ENCODE peak calls at places on chromosome 1, in six cellular contexts. One of them, this sample, is unnamed. For H3K36me3, the result is how much of the 10 kb centered on the place peaks cover.

GRCh38 chr1:24702511-24703293 is 42.5 kb upstream of the CLIC4 start:
- DNase-seq in ovary: no peak
- DNase-seq in heart left ventricle: peak
- DNase-seq in IMR-90: peak
- DNase-seq in CD4-positive, CD25-positive, alpha-beta regulatory T cell: no peak
- DNase-seq in left ventricle myocardium inferior: no peak
- DNase-seq in this sample: no peak

GRCh38 chr1:61192666-61193325 is 110.4 kb downstream of the NFIA start:
- DNase-seq in left ventricle myocardium inferior: no peak
- DNase-seq in heart left ventricle: no peak
- DNase-seq in ovary: no peak
- DNase-seq in IMR-90: no peak
- DNase-seq in CD4-positive, CD25-positive, alpha-beta regulatory T cell: no peak
- DNase-seq in this sample: no peak

GRCh38 chr1:175504875-175505555 is 238.4 kb downstream of the TNR start:
- DNase-seq in CD4-positive, CD25-positive, alpha-beta regulatory T cell: no peak
- DNase-seq in ovary: no peak
- DNase-seq in left ventricle myocardium inferior: no peak
- DNase-seq in IMR-90: no peak
- DNase-seq in heart left ventricle: no peak
- DNase-seq in this sample: no peak

GRCh38 chr1:230189276-230190183 is 122.5 kb downstream of the GALNT2 start:
- DNase-seq in IMR-90: no peak
- DNase-seq in left ventricle myocardium inferior: no peak
- DNase-seq in CD4-positive, CD25-positive, alpha-beta regulatory T cell: no peak
- DNase-seq in heart left ventricle: no peak
- DNase-seq in ovary: no peak
- DNase-seq in this sample: no peak

GRCh38 chr1:244865028-244865371 is 657 bp upstream of the HNRNPU start:
- DNase-seq in heart left ventricle: no peak
- DNase-seq in IMR-90: no peak
- DNase-seq in ovary: peak
- DNase-seq in CD4-positive, CD25-positive, alpha-beta regulatory T cell: no peak
- DNase-seq in left ventricle myocardium inferior: peak
- DNase-seq in this sample: no peak

GRCh38 chr1:12541274-12542137 is 76.5 kb downstream of the DHRS3 start:
- DNase-seq in CD4-positive, CD25-positive, alpha-beta regulatory T cell: no peak
- DNase-seq in heart left ventricle: no peak
- DNase-seq in left ventricle myocardium inferior: peak
- DNase-seq in IMR-90: peak
- DNase-seq in ovary: peak
- DNase-seq in this sample: no peak

GRCh38 chr1:211482306-211482705 is 9.7 kb downstream of the RD3 start:
- DNase-seq in heart left ventricle: no peak
- DNase-seq in CD4-positive, CD25-positive, alpha-beta regulatory T cell: no peak
- DNase-seq in ovary: no peak
- DNase-seq in left ventricle myocardium inferior: no peak
- DNase-seq in IMR-90: no peak
- DNase-seq in this sample: no peak

GRCh38 chr1:156851779-156852413 is 7.0 kb downstream of the INSRR start:
- DNase-seq in heart left ventricle: peak
- DNase-seq in IMR-90: no peak
- DNase-seq in CD4-positive, CD25-positive, alpha-beta regulatory T cell: no peak
- DNase-seq in ovary: no peak
- DNase-seq in left ventricle myocardium inferior: peak
- DNase-seq in this sample: no peak

GRCh38 chr1:7284839-7285435 is 486.2 kb upstream of the VAMP3 start:
- DNase-seq in IMR-90: peak
- DNase-seq in left ventricle myocardium inferior: no peak
- DNase-seq in heart left ventricle: no peak
- DNase-seq in ovary: no peak
- DNase-seq in CD4-positive, CD25-positive, alpha-beta regulatory T cell: no peak
- DNase-seq in this sample: no peak

GRCh38 chr1:15960808-15961207 is 15.1 kb downstream of the ZBTB17 start:
- DNase-seq in IMR-90: no peak
- DNase-seq in ovary: no peak
- DNase-seq in CD4-positive, CD25-positive, alpha-beta regulatory T cell: no peak
- DNase-seq in left ventricle myocardium inferior: no peak
- DNase-seq in heart left ventricle: no peak
- DNase-seq in this sample: no peak

GRCh38 chr1:15958788-15959187 is 17.1 kb downstream of the ZBTB17 start:
- DNase-seq in IMR-90: peak
- DNase-seq in ovary: no peak
- DNase-seq in left ventricle myocardium inferior: no peak
- DNase-seq in heart left ventricle: no peak
- DNase-seq in CD4-positive, CD25-positive, alpha-beta regulatory T cell: no peak
- DNase-seq in this sample: no peak

GRCh38 chr1:15961492-15961891 is 14.4 kb downstream of the ZBTB17 start:
- DNase-seq in heart left ventricle: no peak
- DNase-seq in IMR-90: no peak
- DNase-seq in CD4-positive, CD25-positive, alpha-beta regulatory T cell: no peak
- DNase-seq in left ventricle myocardium inferior: no peak
- DNase-seq in ovary: no peak
- DNase-seq in this sample: no peak

GRCh38 chr1:15959424-15959823 is 16.5 kb downstream of the ZBTB17 start:
- DNase-seq in ovary: no peak
- DNase-seq in left ventricle myocardium inferior: no peak
- DNase-seq in IMR-90: no peak
- DNase-seq in CD4-positive, CD25-positive, alpha-beta regulatory T cell: no peak
- DNase-seq in heart left ventricle: no peak
- DNase-seq in this sample: no peak

DNA sequence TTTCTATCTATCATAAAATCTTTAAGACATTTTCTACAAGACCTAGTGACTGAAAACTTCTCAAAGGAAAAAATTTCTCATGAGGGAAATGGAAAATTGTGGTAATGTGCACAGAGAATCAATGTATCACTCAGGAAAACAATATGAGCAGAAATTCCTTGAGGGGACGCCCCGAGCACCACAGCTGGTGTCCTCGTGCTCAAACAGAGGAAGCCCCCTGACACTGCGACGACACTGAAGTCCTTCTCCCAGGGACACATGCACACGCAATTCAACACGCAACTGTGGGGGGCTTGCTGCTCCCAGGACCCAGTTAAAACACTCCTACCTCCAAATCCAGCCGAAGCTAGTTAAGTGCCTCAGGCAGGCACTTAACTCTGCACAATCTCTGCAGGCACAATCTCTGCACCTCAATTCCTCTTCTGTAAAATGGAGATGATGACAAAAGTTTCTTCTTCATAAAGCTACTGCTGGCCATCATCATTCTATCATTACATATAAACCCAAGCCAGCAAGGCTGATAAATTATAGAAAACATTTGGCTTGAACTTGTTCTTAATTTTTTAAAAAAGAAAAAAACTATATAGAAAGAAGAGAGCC is 16.0 kb downstream of the ZBTB17 start:
- DNase-seq in IMR-90: no peak
- DNase-seq in CD4-positive, CD25-positive, alpha-beta regulatory T cell: no peak
- DNase-seq in heart left ventricle: no peak
- DNase-seq in left ventricle myocardium inferior: no peak
- DNase-seq in ovary: no peak
- DNase-seq in this sample: no peak
- H3K4me3 ChIP-seq in IMR-90: no peak
- H3K4me3 ChIP-seq in CD4-positive, CD25-positive, alpha-beta regulatory T cell: no peak
- H3K4me3 ChIP-seq in heart left ventricle: no peak
- H3K4me3 ChIP-seq in left ventricle myocardium inferior: no peak
- H3K4me3 ChIP-seq in ovary: no peak
- H3K4me3 ChIP-seq in this sample: no peak

GRCh38 chr1:115153966-115154557 is 64.8 kb upstream of the TSPAN2 start:
- DNase-seq in IMR-90: no peak
- DNase-seq in ovary: no peak
- DNase-seq in CD4-positive, CD25-positive, alpha-beta regulatory T cell: no peak
- DNase-seq in left ventricle myocardium inferior: no peak
- DNase-seq in heart left ventricle: no peak
- DNase-seq in this sample: no peak
- H3K36me3 ChIP-seq in IMR-90: under half
- H3K36me3 ChIP-seq in ovary: under half
- H3K36me3 ChIP-seq in CD4-positive, CD25-positive, alpha-beta regulatory T cell: under half
- H3K36me3 ChIP-seq in left ventricle myocardium inferior: under half
- H3K36me3 ChIP-seq in heart left ventricle: under half
- H3K36me3 ChIP-seq in this sample: under half

GRCh38 chr1:54381524-54381923 is 24.7 kb downstream of the SSBP3 start:
- DNase-seq in IMR-90: no peak
- DNase-seq in heart left ventricle: no peak
- DNase-seq in left ventricle myocardium inferior: no peak
- DNase-seq in CD4-positive, CD25-positive, alpha-beta regulatory T cell: no peak
- DNase-seq in ovary: no peak
- DNase-seq in this sample: no peak
- H3K4me3 ChIP-seq in IMR-90: no peak
- H3K4me3 ChIP-seq in heart left ventricle: no peak
- H3K4me3 ChIP-seq in left ventricle myocardium inferior: no peak
- H3K4me3 ChIP-seq in CD4-positive, CD25-positive, alpha-beta regulatory T cell: no peak
- H3K4me3 ChIP-seq in ovary: no peak
- H3K4me3 ChIP-seq in this sample: no peak

DNA sequence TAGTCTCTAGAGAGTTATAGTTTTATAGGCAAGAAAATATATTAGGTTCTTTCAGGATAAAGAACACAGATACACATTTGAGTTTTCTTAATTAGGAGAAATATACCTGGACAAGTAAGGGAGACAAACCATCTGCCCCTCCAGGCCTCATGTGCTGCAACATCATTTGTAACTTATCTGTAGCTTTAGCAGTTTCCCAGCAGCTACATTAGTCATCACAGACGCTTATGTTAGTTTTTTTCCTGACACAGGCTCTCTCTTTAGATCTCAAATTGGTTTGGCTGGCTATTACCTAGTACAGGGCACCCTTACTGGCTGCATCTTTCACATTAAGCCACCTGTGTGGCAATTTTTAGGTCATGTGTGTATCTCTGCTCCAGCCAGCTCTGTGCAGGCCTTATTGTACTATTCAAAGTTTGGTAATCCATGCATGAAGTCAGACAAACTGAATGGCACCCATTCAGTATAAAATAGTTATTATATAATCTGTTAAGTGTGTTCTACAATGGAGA is 25.9 kb downstream of the GNPAT start:
- DNase-seq in CD4-positive, CD25-positive, alpha-beta regulatory T cell: no peak
- DNase-seq in heart left ventricle: no peak
- DNase-seq in IMR-90: peak
- DNase-seq in left ventricle myocardium inferior: no peak
- DNase-seq in ovary: no peak
- DNase-seq in this sample: no peak
- H3K36me3 ChIP-seq in CD4-positive, CD25-positive, alpha-beta regulatory T cell: half or more
- H3K36me3 ChIP-seq in heart left ventricle: under half
- H3K36me3 ChIP-seq in IMR-90: under half
- H3K36me3 ChIP-seq in left ventricle myocardium inferior: half or more
- H3K36me3 ChIP-seq in ovary: under half
- H3K36me3 ChIP-seq in this sample: under half

GRCh38 chr1:30906631-30907389 is 1.7 kb downstream of the SDC3 start:
- DNase-seq in left ventricle myocardium inferior: peak
- DNase-seq in ovary: peak
- DNase-seq in CD4-positive, CD25-positive, alpha-beta regulatory T cell: no peak
- DNase-seq in IMR-90: no peak
- DNase-seq in heart left ventricle: no peak
- DNase-seq in this sample: no peak
- H3K4me3 ChIP-seq in left ventricle myocardium inferior: peak
- H3K4me3 ChIP-seq in ovary: no peak
- H3K4me3 ChIP-seq in CD4-positive, CD25-positive, alpha-beta regulatory T cell: no peak
- H3K4me3 ChIP-seq in IMR-90: peak
- H3K4me3 ChIP-seq in heart left ventricle: peak
- H3K4me3 ChIP-seq in this sample: no peak

DNA sequence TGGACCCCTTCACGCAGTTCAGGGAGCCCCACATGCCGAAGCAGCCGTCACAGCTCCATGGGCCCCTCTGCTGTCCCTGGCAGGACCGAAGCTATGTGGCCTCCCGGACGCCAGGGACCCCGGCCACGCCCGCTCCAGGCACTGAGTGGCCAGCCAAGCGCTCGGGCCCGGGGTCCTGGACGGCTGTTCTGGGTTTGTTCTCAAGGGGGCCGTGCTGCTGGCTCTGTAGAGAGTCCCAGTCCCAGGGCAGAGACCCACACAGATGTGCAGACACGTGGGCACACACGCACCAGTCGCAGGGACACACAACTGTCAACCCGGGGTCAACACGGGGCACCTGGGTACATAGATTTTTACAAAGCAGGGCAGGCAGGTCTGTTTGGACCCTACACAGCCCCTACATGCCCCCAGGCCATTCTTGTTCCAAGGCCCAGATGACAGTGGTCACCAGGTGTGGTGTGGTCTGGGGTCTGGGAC is 6.7 kb downstream of the B3GALT6 start:
- DNase-seq in left ventricle myocardium inferior: no peak
- DNase-seq in heart left ventricle: no peak
- DNase-seq in CD4-positive, CD25-positive, alpha-beta regulatory T cell: no peak
- DNase-seq in IMR-90: no peak
- DNase-seq in ovary: no peak
- DNase-seq in this sample: no peak
- H3K36me3 ChIP-seq in left ventricle myocardium inferior: under half
- H3K36me3 ChIP-seq in heart left ventricle: under half
- H3K36me3 ChIP-seq in CD4-positive, CD25-positive, alpha-beta regulatory T cell: under half
- H3K36me3 ChIP-seq in IMR-90: under half
- H3K36me3 ChIP-seq in ovary: under half
- H3K36me3 ChIP-seq in this sample: under half